ENCODE peak calls at places on chromosomes 4 and X, in ten cellular contexts. Q is neural crest cell, G is A549, U is substantia nigra, F is NCI-H1436, I is IMR-90, A is adrenal gland, V is foreskin keratinocyte, C is T47D, E is lower lobe of right lung. J is an unnamed sample.

GRCh38 chr4:46503739-46504138 is 113.8 kb upstream of the GABRA2 start:
- DNase-seq in A (no peak), U (no peak), Q (no peak), C (no peak), E (no peak), F (no peak), V (no peak), I (no peak), G (no peak), J (no peak)

GRCh38 chr4:84503495-84504437 is 4.7 kb upstream of the NKX6-1 start:
- DNase-seq in C (peak; percentile 67), V (peak; percentile 28), Q (no peak), E (no peak), F (peak; percentile 78), A (no peak), I (peak; percentile 66), U (no peak), G (peak; percentile 56), J (peak; percentile 49)

GRCh38 chr4:179867300-179867878 is 2375.8 kb upstream of the TENM3 start:
- DNase-seq in U (peak; percentile 7), V (no peak), G (peak; percentile 13), E (peak; percentile 46), C (peak; percentile 25), F (peak; percentile 9), A (peak; percentile 83), Q (peak; percentile 68), I (peak; percentile 57), J (peak; percentile 13)

GRCh38 chrX:39815621-39816020 is 282.1 kb downstream of the BCOR start:
- DNase-seq in E (no peak), A (no peak), I (peak; percentile 7), U (no peak), V (no peak), F (no peak), C (no peak), Q (no peak), G (no peak), J (no peak)

GRCh38 chr4:177728361-177729152 is 286.3 kb upstream of the AGA start:
- DNase-seq in V (peak; percentile 73), U (no peak), C (no peak), F (no peak), A (no peak), Q (no peak), I (no peak), E (no peak), G (no peak), J (no peak)

GRCh38 chr4:140308366-140309123 is 64.9 kb upstream of the SCOC start:
- DNase-seq in I (peak; percentile 98), F (no peak), V (peak; percentile 84), U (no peak), E (no peak), A (peak; percentile 91), Q (no peak), G (no peak), C (no peak), J (no peak)

GRCh38 chr4:165877291-165877690 is 4.3 kb downstream of the TLL1 start:
- DNase-seq in V (no peak), Q (no peak), G (no peak), C (no peak), E (no peak), I (no peak), U (no peak), F (no peak), A (no peak), J (no peak)

GRCh38 chrX:69107231-69107739 is 58.0 kb downstream of the PJA1 start:
- DNase-seq in A (no peak), Q (no peak), U (no peak), F (no peak), C (no peak), I (no peak), G (no peak), E (no peak), V (no peak), J (peak; percentile 37)

GRCh38 chrX:96004386-96004785 is 680.3 kb upstream of the DIAPH2 start:
- DNase-seq in V (peak; percentile 28), C (no peak), A (no peak), Q (no peak), U (no peak), G (no peak), I (peak; percentile 74), E (no peak), F (no peak), J (no peak)

GRCh38 chrX:20421275-20421674 is 154.6 kb upstream of the RPS6KA3 start:
- DNase-seq in A (no peak), Q (no peak), E (no peak), F (no peak), C (no peak), V (no peak), I (no peak), U (no peak), G (no peak), J (no peak)

GRCh38 chr4:16226816-16227461 is 668 bp upstream of the TAPT1 start:
- DNase-seq in I (no peak), Q (peak; percentile 42), F (no peak), E (peak; percentile 75), V (no peak), G (no peak), U (peak; percentile 51), A (peak; percentile 71), C (no peak), J (peak; percentile 77)

GRCh38 chr4:40594261-40595178 is 35.1 kb downstream of the RBM47 start:
- DNase-seq in I (peak; percentile 79), Q (no peak), E (no peak), A (peak; percentile 79), C (no peak), U (no peak), F (no peak), V (peak; percentile 40), G (no peak), J (no peak)

GRCh38 chr4:137610960-137611359 is 78.7 kb upstream of the PCDH18 start:
- DNase-seq in A (no peak), V (no peak), C (no peak), G (no peak), Q (peak; percentile 41), U (no peak), E (no peak), I (peak; percentile 19), F (no peak), J (no peak)

GRCh38 chrX:115560211-115560977 is 580 bp upstream of the PLS3 start:
- DNase-seq in Q (no peak), G (peak; percentile 60), V (peak; percentile 90), F (no peak), I (peak; percentile 75), E (no peak), A (no peak), C (no peak), U (no peak), J (no peak)

GRCh38 chrX:19195243-19195610 is 73.0 kb upstream of the ADGRG2 start:
- DNase-seq in U (no peak), C (no peak), F (no peak), Q (no peak), V (no peak), I (no peak), A (no peak), G (no peak), E (peak; percentile 45), J (no peak)

GRCh38 chrX:110201799-110202198 is 116.1 kb downstream of the AMMECR1 start:
- DNase-seq in G (no peak), E (no peak), F (no peak), Q (no peak), U (no peak), V (no peak), C (no peak), I (no peak), A (no peak), J (no peak)

GRCh38 chr4:100742045-100742444 is 224.2 kb upstream of the EMCN start:
- DNase-seq in F (no peak), C (peak; percentile 5), I (peak; percentile 19), U (no peak), A (no peak), Q (no peak), E (no peak), G (peak; percentile 8), V (peak; percentile 40), J (peak; percentile 3)

GRCh38 chr4:125115476-125115875 is 199.3 kb upstream of the FAT4 start:
- DNase-seq in E (no peak), C (no peak), I (peak; percentile 41), U (no peak), Q (no peak), F (no peak), V (no peak), A (no peak), G (no peak), J (no peak)

GRCh38 chrX:133523094-133523493 is 107.8 kb upstream of the GPC4 start:
- DNase-seq in C (no peak), I (no peak), U (no peak), Q (no peak), G (no peak), E (peak; percentile 56), F (no peak), A (no peak), V (peak; percentile 66), J (no peak)

GRCh38 chrX:107226766-107227165 is 20.4 kb downstream of the DNAAF6 start:
- DNase-seq in C (no peak), E (no peak), V (no peak), A (no peak), I (no peak), U (no peak), Q (no peak), G (no peak), F (no peak), J (no peak)

GRCh38 chr4:1564535-1565375 is 119.4 kb downstream of the FAM53A start:
- DNase-seq in V (no peak), Q (no peak), U (no peak), F (no peak), I (no peak), C (no peak), A (no peak), G (no peak), E (no peak), J (no peak)

GRCh38 chr4:173763374-173763773 is 233.3 kb upstream of the HAND2 start:
- DNase-seq in V (no peak), G (no peak), I (no peak), U (no peak), Q (no peak), E (no peak), A (no peak), C (no peak), F (no peak), J (no peak)

GRCh38 chrX:117510453-117510852 is 606.2 kb downstream of the KLHL13 start:
- DNase-seq in G (no peak), E (no peak), C (no peak), Q (no peak), U (no peak), F (no peak), A (no peak), I (no peak), V (no peak), J (no peak)

GRCh38 chrX:115372026-115372610 is 82.6 kb downstream of the LUZP4 start:
- DNase-seq in C (peak; percentile 1), V (peak; percentile 31), A (no peak), E (no peak), U (no peak), G (peak; percentile 53), F (no peak), I (peak; percentile 79), Q (no peak), J (no peak)

GRCh38 chr4:76905521-76905920 is 7.6 kb upstream of the SOWAHB start:
- DNase-seq in E (no peak), G (no peak), A (no peak), U (no peak), Q (no peak), F (no peak), V (no peak), C (no peak), I (peak; percentile 72), J (no peak)

GRCh38 chr4:8495803-8496202 is 55.2 kb downstream of the TRMT44 start:
- DNase-seq in U (no peak), V (no peak), F (no peak), G (no peak), Q (no peak), C (no peak), A (no peak), E (no peak), I (no peak), J (no peak)

GRCh38 chrX:97854071-97854470 is 970.4 kb downstream of the RPA4 start:
- DNase-seq in Q (no peak), F (no peak), U (no peak), E (no peak), I (no peak), C (no peak), G (no peak), V (no peak), A (no peak), J (no peak)

GRCh38 chrX:115191490-115192243 is 2.5 kb downstream of the RBMXL3 start:
- DNase-seq in C (no peak), A (no peak), Q (no peak), V (no peak), G (no peak), E (no peak), U (no peak), F (no peak), I (no peak), J (no peak)

J was measured in erythroblast.